ENCODE peak calls at places on chromosomes 2 and 18, in six cellular contexts. M, V, E, N, H and K are unnamed samples.
A peak's percentile ranks its signal among the peaks of the same experiment; 100 is the strongest.

GRCh38 chr2:179349670-179350303 is 85.2 kb upstream of the SESTD1 start:
- DNase-seq in M (no peak), V (no peak), E (no peak), N (no peak), H (no peak), K (no peak)

GRCh38 chr2:19649785-19650380 is 251.9 kb downstream of the TTC32 start:
- DNase-seq in M (no peak), V (no peak), E (no peak), N (no peak), H (no peak), K (no peak)

GRCh38 chr2:95007822-95008221 is 17.7 kb upstream of the MAL start:
- DNase-seq in M (no peak), V (no peak), E (no peak), N (no peak), H (no peak), K (no peak)

GRCh38 chr2:120771556-120772208 is 36.0 kb downstream of the GLI2 start:
- DNase-seq in M (no peak), V (no peak), E (no peak), N (no peak), H (no peak), K (no peak)

GRCh38 chr18:41391616-41392610 is 563.1 kb upstream of the PIK3C3 start:
- DNase-seq in M (no peak), V (peak; percentile 6), E (no peak), N (peak; percentile 7), H (peak; percentile 72), K (peak; percentile 47)

GRCh38 chr2:102056079-102056581 is 64.4 kb downstream of the IL1R2 start:
- DNase-seq in M (no peak), V (no peak), E (no peak), N (peak; percentile 53), H (no peak), K (no peak)

GRCh38 chr18:37261246-37261927 is 304.2 kb downstream of the CELF4 start:
- DNase-seq in M (no peak), V (no peak), E (no peak), N (no peak), H (peak; percentile 74), K (no peak)

GRCh38 chr2:1704606-1705556 is 39.4 kb downstream of the PXDN start:
- DNase-seq in M (no peak), V (no peak), E (no peak), N (no peak), H (peak; percentile 74), K (no peak)

DNA sequence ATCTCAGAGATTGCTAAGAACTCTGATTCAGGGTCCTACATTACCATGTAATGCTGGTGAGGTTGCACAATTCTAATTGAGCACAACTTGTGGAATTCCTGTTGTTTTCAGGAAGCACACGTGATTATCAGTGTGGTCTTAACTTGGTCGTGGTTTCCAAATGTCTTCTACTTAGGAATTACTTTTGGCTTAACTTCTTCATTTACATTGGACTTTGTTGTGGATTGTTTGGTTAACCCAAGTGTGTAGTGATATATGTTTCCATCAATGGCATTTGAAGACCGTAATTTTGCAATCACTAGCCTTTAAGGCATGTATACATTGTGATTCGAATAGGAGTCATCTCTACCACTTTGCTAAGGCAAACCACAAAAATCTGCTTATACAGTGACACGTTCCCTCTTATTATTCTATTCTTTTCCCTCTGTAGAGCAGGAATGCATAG is 373.3 kb downstream of the IRS1 start:
- DNase-seq in M (no peak), V (no peak), E (no peak), N (no peak), H (no peak), K (peak; percentile 51)
- TF ChIP-seq JUND in M (no peak), V (no peak), E (peak; percentile 32), N (no peak), H (peak; percentile 37), K (no peak)

GRCh38 chr2:173547493-173547892 is 192.8 kb downstream of the CDCA7 start:
- DNase-seq in M (no peak), V (no peak), E (no peak), N (no peak), H (no peak), K (no peak)

GRCh38 chr2:173550143-173550542 is 195.5 kb downstream of the CDCA7 start:
- DNase-seq in M (no peak), V (no peak), E (no peak), N (no peak), H (no peak), K (no peak)

GRCh38 chr2:173545364-173545734 is 190.7 kb downstream of the CDCA7 start:
- DNase-seq in M (no peak), V (no peak), E (no peak), N (no peak), H (no peak), K (no peak)

GRCh38 chr2:173544621-173545363 is 190.1 kb downstream of the CDCA7 start:
- DNase-seq in M (no peak), V (no peak), E (no peak), N (no peak), H (no peak), K (no peak)
- TF ChIP-seq JUND in M (no peak), V (no peak), E (no peak), N (no peak), H (no peak), K (no peak)

GRCh38 chr2:138956116-138956515 is 175.9 kb upstream of the NXPH2 start:
- DNase-seq in M (no peak), V (no peak), E (no peak), N (no peak), H (no peak), K (no peak)
- TF ChIP-seq JUND in M (no peak), V (no peak), E (no peak), N (no peak), H (no peak), K (no peak)

GRCh38 chr2:44275915-44276279 is 617 bp downstream of the SLC3A1 start:
- DNase-seq in M (no peak), V (no peak), E (no peak), N (no peak), H (no peak), K (no peak)
- TF ChIP-seq JUND in M (no peak), V (no peak), E (no peak), N (no peak), H (no peak), K (no peak)

GRCh38 chr2:128187032-128187654 is 96.1 kb downstream of the UGGT1 start:
- DNase-seq in M (no peak), V (no peak), E (no peak), N (no peak), H (no peak), K (no peak)

GRCh38 chr2:128180031-128180430 is 89.0 kb downstream of the UGGT1 start:
- DNase-seq in M (no peak), V (no peak), E (no peak), N (no peak), H (no peak), K (no peak)

DNA sequence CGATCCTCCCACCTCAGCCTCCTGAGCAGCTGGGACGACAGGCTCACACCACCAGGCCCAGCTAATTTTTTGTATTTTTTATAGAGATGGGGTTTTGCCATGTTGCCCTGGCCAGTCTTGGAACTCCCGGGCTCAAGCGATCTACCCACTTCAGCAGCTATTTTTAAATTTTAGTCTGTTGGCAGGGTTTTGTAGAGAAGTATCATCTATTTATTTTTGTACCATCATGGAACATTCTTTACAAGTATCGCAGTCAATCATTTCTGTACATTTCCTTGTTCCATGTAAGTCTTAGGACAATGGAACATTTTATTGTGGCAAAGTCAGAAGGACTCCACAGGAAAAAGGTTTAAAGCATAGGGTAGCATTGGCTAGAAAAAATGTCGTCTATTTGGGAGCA is 94.6 kb downstream of the UGGT1 start:
- DNase-seq in M (no peak), V (no peak), E (no peak), N (no peak), H (no peak), K (no peak)
- TF ChIP-seq JUND in M (no peak), V (no peak), E (no peak), N (no peak), H (no peak), K (no peak)

DNA sequence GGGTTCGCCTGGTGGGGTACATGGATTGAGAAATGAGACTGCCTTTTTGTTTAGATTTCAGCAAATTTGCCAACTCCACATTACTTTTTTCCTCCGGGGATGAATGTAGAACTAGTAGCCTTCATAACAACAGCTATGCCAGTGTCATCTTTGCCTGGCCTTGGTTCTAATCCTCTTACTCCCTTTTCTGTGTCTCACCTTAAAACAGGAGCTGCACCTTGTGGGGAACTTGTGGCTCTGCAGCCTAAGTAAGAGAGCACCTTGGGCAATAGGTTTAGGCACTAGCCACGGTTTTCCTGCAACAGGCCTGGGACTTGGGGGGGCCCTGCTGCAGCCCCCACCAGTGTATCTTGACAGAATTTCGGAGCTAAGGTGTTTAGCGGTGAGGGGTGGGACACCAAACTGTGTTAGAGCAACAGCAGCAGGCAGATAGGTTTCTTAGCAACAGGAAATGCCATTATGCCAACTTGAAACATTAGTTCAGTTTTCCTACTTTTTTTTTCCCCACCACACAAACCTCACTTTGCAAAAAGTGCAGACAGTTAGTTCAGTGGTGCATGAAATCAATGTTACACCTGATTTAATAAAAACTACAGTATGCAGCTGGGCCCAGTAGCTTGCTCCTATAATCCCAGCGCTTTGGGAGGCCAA is 173.7 kb downstream of the PRKCE start:
- DNase-seq in M (no peak), V (no peak), E (no peak), N (no peak), H (no peak), K (no peak)
- TF ChIP-seq JUND in M (no peak), V (no peak), E (no peak), N (no peak), H (no peak), K (no peak)

DNA sequence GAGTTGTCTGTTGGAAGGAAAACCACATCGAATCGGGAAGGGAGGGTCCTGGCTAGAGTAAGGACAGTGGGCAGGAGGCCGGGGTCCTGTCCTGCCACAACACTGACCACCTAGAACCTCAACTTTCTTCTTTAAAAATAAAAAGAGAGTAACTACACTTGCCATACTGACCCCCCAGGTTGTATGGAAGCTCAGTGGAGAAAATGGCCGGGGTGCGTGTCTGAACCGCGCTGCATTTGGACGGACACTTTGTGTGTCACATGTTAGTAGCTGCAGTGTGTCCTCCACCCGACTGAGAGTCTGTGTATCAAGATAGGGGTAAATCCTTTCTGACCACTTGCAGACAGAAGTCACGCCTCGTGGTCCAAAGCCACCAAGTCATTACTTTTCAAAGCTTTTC is 87.0 kb downstream of the GBX2 start:
- DNase-seq in M (no peak), V (no peak), E (no peak), N (no peak), H (no peak), K (no peak)
- TF ChIP-seq JUND in M (no peak), V (no peak), E (no peak), N (no peak), H (no peak), K (no peak)

GRCh38 chr2:68798574-68798973 is 64.0 kb downstream of the ARHGAP25 start:
- DNase-seq in M (no peak), V (no peak), E (no peak), N (no peak), H (no peak), K (no peak)

GRCh38 chr2:68799138-68799537 is 64.5 kb downstream of the ARHGAP25 start:
- DNase-seq in M (no peak), V (no peak), E (no peak), N (no peak), H (peak; percentile 78), K (no peak)

GRCh38 chr2:68796306-68796905 is 61.8 kb downstream of the ARHGAP25 start:
- DNase-seq in M (no peak), V (no peak), E (no peak), N (no peak), H (no peak), K (no peak)

GRCh38 chr2:68800517-68800916 is 65.9 kb downstream of the ARHGAP25 start:
- DNase-seq in M (no peak), V (no peak), E (no peak), N (no peak), H (no peak), K (no peak)

GRCh38 chr2:68799615-68800400 is 65.2 kb downstream of the ARHGAP25 start:
- DNase-seq in M (no peak), V (no peak), E (no peak), N (no peak), H (peak; percentile 44), K (no peak)
- TF ChIP-seq JUND in M (no peak), V (no peak), E (no peak), N (no peak), H (no peak), K (no peak)